ENCODE peak calls at places on chromosomes 16 and 17, in five cellular contexts. F is lung; N is cardiac muscle cell; O is CD8-positive, alpha-beta memory T cell; Q is OCI-LY7. A is an unnamed sample. For H3K4me1, the result is how much of the 10 kb centered on the place peaks cover.

GRCh38 chr17:14559220-14559619 is 258.3 kb downstream of the HS3ST3B1 start:
- DNase-seq in F (no peak), N (no peak), O (no peak), Q (peak), A (no peak)

GRCh38 chr17:60750645-60751044 is 73.0 kb downstream of the BCAS3 start:
- DNase-seq in F (no peak), N (no peak), O (no peak), Q (no peak), A (no peak)

GRCh38 chr17:48542956-48543853 is 1.7 kb downstream of the HOXB2 start:
- DNase-seq in F (no peak), N (peak), O (peak), Q (no peak), A (peak)

GRCh38 chr16:66359012-66359411 is 7.5 kb upstream of the CDH5 start:
- DNase-seq in F (no peak), N (peak), O (no peak), Q (no peak), A (no peak)

GRCh38 chr16:3717235-3718018 is at the start of gene TRAP1:
- DNase-seq in F (peak), N (peak), O (peak), Q (peak), A (peak)

GRCh38 chr17:62714016-62714777 is 86.7 kb downstream of the MRC2 start:
- DNase-seq in F (no peak), N (no peak), O (no peak), Q (no peak), A (no peak)

GRCh38 chr17:45910667-45911066 is 16.3 kb downstream of the MAPT start:
- DNase-seq in F (no peak), N (no peak), O (no peak), Q (no peak), A (no peak)

GRCh38 chr17:20010099-20010863 is 1.1 kb downstream of the SPECC1 start:
- DNase-seq in F (no peak), N (peak), O (no peak), Q (no peak), A (peak)

GRCh38 chr17:73065376-73065775 is 27.1 kb downstream of the SLC39A11 start:
- DNase-seq in F (no peak), N (no peak), O (no peak), Q (no peak), A (no peak)
- H3K4me1 ChIP-seq in F (under half), N (under half), O (under half), Q (under half), A (under half)

GRCh38 chr16:17469742-17470001 is 1.1 kb downstream of the XYLT1 start:
- DNase-seq in F (no peak), N (no peak), O (no peak), Q (no peak), A (no peak)
- H3K4me1 ChIP-seq in F (under half), N (under half), O (under half), Q (under half), A (half or more)

DNA sequence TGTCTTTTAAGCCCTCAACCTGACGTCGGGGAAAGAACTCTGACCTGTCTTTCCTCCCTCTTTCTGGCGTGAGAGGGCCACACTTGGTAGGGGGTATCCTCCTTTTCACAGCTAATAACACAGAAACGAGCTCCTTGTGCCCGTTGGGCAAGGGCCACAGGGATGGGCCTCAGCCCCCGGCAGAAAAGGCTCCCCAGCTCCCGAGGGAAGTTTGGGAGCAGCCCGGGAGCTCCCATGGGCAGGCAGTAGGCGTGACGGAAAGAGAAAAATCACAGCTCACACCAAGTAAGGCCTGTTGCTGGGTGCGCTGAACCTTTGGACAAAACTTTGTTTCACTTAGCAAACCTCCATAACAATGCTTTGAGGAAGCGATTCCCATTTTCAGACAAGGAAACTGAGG is 82.8 kb upstream of the MED9 start:
- DNase-seq in F (no peak), N (no peak), O (no peak), Q (no peak), A (no peak)
- H3K4me1 ChIP-seq in F (under half), N (under half), O (under half), Q (under half), A (under half)

GRCh38 chr17:82879241-82879640 is 39.4 kb upstream of the ZNF750 start:
- DNase-seq in F (no peak), N (no peak), O (no peak), Q (no peak), A (no peak)

GRCh38 chr17:82880620-82881019 is 40.8 kb upstream of the ZNF750 start:
- DNase-seq in F (no peak), N (no peak), O (no peak), Q (no peak), A (no peak)

GRCh38 chr17:82876149-82876548 is 36.3 kb upstream of the ZNF750 start:
- DNase-seq in F (no peak), N (peak), O (no peak), Q (no peak), A (peak)

GRCh38 chr17:82876602-82877391 is 37.0 kb upstream of the ZNF750 start:
- DNase-seq in F (peak), N (peak), O (no peak), Q (no peak), A (peak)

DNA sequence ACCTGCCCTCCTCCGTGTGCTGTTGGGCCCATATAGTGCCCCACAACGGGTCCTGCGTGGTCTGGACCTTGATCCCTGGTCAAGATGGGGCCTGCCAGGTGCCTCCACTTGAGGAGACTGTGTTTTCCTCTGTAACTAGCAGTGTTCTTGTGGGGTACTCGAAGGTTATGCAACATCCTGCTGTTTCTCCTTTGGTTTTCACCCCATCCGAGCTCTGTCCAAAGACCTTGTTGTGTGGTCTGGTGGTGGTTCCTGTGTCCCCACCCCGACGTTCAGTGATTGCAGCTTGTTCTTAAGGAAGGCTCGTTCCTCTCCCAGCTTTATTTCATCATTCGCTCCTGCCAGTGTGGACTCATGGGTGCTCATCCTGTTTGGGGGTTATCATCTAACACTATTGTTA is 38.7 kb upstream of the ZNF750 start:
- DNase-seq in F (peak), N (peak), O (no peak), Q (no peak), A (no peak)
- H3K4me1 ChIP-seq in F (under half), N (under half), O (under half), Q (under half), A (under half)

GRCh38 chr17:40515011-40515410 is 13.6 kb upstream of the TNS4 start:
- DNase-seq in F (no peak), N (no peak), O (no peak), Q (no peak), A (no peak)
- H3K4me1 ChIP-seq in F (under half), N (under half), O (half or more), Q (under half), A (under half)

GRCh38 chr17:57289613-57290012 is 33.3 kb downstream of the MSI2 start:
- DNase-seq in F (no peak), N (no peak), O (no peak), Q (no peak), A (no peak)
- H3K4me1 ChIP-seq in F (under half), N (under half), O (under half), Q (under half), A (half or more)

DNA sequence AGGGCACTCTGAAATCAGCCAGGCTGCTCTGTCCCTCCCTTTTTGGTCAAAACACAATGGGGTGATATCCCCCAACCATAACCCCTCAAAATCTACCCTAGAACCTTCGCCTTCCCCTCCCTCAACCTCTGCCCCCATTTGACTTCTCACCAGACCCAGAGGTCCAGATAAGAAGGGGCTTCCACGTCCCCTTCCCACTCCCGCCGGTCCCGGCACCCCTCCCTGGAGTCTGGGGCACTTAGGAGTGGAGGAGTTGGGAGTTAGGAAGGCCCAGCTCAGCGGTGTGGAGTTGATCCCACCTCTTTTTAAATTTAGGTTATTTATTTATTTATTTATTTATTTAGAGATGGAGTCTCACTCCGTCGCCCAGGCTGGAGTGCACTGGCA is 619 bp upstream of the TMEM92 start:
- DNase-seq in F (no peak), N (no peak), O (no peak), Q (no peak), A (no peak)
- H3K4me1 ChIP-seq in F (under half), N (under half), O (under half), Q (under half), A (under half)

DNA sequence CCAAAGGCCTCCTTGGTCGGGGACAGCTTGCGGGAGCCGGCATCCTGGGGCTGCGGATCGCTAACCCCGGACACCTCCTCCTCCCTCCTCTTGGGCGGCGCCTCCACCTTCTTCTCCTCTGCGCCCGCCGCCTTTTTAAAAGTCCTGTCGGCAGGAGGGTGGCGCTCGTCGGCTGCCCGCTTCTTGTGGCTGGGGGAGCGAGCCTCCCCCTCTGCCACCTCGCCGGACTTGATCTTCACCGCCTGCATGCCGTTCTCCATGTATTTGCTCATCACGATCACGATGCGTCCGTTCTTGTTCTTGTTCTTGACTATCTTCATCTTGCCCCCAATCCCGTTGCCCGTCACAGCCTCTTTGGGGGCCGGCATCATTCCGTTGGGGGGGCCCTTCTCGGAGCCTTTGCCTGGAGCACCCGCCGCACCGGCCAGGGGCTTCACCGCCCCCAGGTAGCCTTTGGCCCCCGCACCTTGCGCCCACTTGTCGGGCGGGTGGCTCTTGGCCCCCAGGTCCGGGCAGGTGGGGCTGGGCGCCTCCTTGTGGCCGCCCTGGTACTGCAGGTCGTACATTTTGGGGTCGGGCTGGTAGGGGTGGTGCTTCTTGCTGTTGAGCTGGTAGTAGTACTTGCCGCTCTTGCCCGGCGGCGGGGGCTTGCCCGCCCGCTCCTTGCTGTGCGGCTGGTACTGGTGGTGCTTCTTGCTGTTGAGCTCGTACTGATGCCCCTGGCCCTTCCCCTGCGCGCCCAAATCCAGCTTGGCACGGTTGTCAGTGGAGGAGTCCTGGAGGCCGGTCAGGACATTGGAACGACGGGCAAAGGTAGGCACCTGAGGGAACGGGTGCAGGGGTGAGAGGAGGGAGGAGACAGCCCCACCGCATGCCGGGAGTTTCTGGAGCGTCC is 4.4 kb downstream of the CBX4 start:
- DNase-seq in F (no peak), N (peak), O (peak), Q (peak), A (no peak)
- H3K4me1 ChIP-seq in F (under half), N (half or more), O (under half), Q (under half), A (under half)

GRCh38 chr16:81492965-81493754 is 48.6 kb downstream of the CMIP start:
- DNase-seq in F (no peak), N (no peak), O (no peak), Q (no peak), A (no peak)
- H3K4me1 ChIP-seq in F (half or more), N (under half), O (under half), Q (under half), A (half or more)

A was measured in adrenal gland.